ENCODE peak calls at places on chromosomes 5 and 9, in five cellular contexts. One of them, this sample, is unnamed.

GRCh38 chr9:3768286-3768685 is 242.5 kb upstream of the RFX3 start:
- DNase-seq in T-helper 17 cell: no peak
- DNase-seq in T-helper 9 cell: no peak
- DNase-seq in activated gamma-delta T cell treated with Interleukin-2 at 50 U/mL for 16 hours: no peak
- DNase-seq in HFFc6: peak
- DNase-seq in this sample: no peak

GRCh38 chr9:28735943-28736342 is 1162.7 kb upstream of the C9orf72 start:
- DNase-seq in T-helper 17 cell: no peak
- DNase-seq in T-helper 9 cell: no peak
- DNase-seq in activated gamma-delta T cell treated with Interleukin-2 at 50 U/mL for 16 hours: no peak
- DNase-seq in HFFc6: no peak
- DNase-seq in this sample: no peak

GRCh38 chr9:100714372-100715099 is 136.7 kb downstream of the CAVIN4 start:
- DNase-seq in T-helper 17 cell: peak
- DNase-seq in T-helper 9 cell: peak
- DNase-seq in activated gamma-delta T cell treated with Interleukin-2 at 50 U/mL for 16 hours: no peak
- DNase-seq in HFFc6: peak
- DNase-seq in this sample: no peak

GRCh38 chr9:133125706-133126696 is 5.0 kb upstream of the RALGDS start:
- DNase-seq in T-helper 17 cell: no peak
- DNase-seq in T-helper 9 cell: no peak
- DNase-seq in activated gamma-delta T cell treated with Interleukin-2 at 50 U/mL for 16 hours: no peak
- DNase-seq in HFFc6: peak
- DNase-seq in this sample: peak

GRCh38 chr5:179224741-179225140 is 120.5 kb downstream of the ADAMTS2 start:
- DNase-seq in T-helper 17 cell: no peak
- DNase-seq in T-helper 9 cell: no peak
- DNase-seq in activated gamma-delta T cell treated with Interleukin-2 at 50 U/mL for 16 hours: no peak
- DNase-seq in HFFc6: no peak
- DNase-seq in this sample: no peak

GRCh38 chr5:172451771-172452197 is 2.5 kb downstream of the SH3PXD2B start:
- DNase-seq in T-helper 17 cell: no peak
- DNase-seq in T-helper 9 cell: no peak
- DNase-seq in activated gamma-delta T cell treated with Interleukin-2 at 50 U/mL for 16 hours: no peak
- DNase-seq in HFFc6: peak
- DNase-seq in this sample: no peak

GRCh38 chr5:56147106-56147505 is 86.0 kb downstream of the ANKRD55 start:
- DNase-seq in T-helper 17 cell: no peak
- DNase-seq in T-helper 9 cell: no peak
- DNase-seq in activated gamma-delta T cell treated with Interleukin-2 at 50 U/mL for 16 hours: no peak
- DNase-seq in HFFc6: no peak
- DNase-seq in this sample: no peak

GRCh38 chr5:10576121-10576789 is 12.4 kb downstream of the ANKRD33B start:
- DNase-seq in T-helper 17 cell: no peak
- DNase-seq in T-helper 9 cell: no peak
- DNase-seq in activated gamma-delta T cell treated with Interleukin-2 at 50 U/mL for 16 hours: no peak
- DNase-seq in HFFc6: no peak
- DNase-seq in this sample: no peak

GRCh38 chr5:132747693-132748440 is 641 bp downstream of the CCNI2 start:
- DNase-seq in T-helper 17 cell: peak
- DNase-seq in T-helper 9 cell: peak
- DNase-seq in activated gamma-delta T cell treated with Interleukin-2 at 50 U/mL for 16 hours: peak
- DNase-seq in HFFc6: no peak
- DNase-seq in this sample: no peak

GRCh38 chr9:133009906-133010582 is 20.8 kb upstream of the GTF3C5 start:
- DNase-seq in T-helper 17 cell: no peak
- DNase-seq in T-helper 9 cell: no peak
- DNase-seq in activated gamma-delta T cell treated with Interleukin-2 at 50 U/mL for 16 hours: no peak
- DNase-seq in HFFc6: no peak
- DNase-seq in this sample: no peak

GRCh38 chr9:69143291-69143690 is 30.8 kb upstream of the TJP2 start:
- DNase-seq in T-helper 17 cell: no peak
- DNase-seq in T-helper 9 cell: no peak
- DNase-seq in activated gamma-delta T cell treated with Interleukin-2 at 50 U/mL for 16 hours: no peak
- DNase-seq in HFFc6: no peak
- DNase-seq in this sample: no peak

GRCh38 chr5:148374693-148375360 is 8.9 kb upstream of the FBXO38 start:
- DNase-seq in T-helper 17 cell: no peak
- DNase-seq in T-helper 9 cell: no peak
- DNase-seq in activated gamma-delta T cell treated with Interleukin-2 at 50 U/mL for 16 hours: peak
- DNase-seq in HFFc6: peak
- DNase-seq in this sample: peak

GRCh38 chr9:11142965-11143738 is 530.4 kb upstream of the PTPRD start:
- DNase-seq in T-helper 17 cell: no peak
- DNase-seq in T-helper 9 cell: no peak
- DNase-seq in activated gamma-delta T cell treated with Interleukin-2 at 50 U/mL for 16 hours: no peak
- DNase-seq in HFFc6: no peak
- DNase-seq in this sample: no peak

GRCh38 chr9:135951889-135952663 is 9.1 kb downstream of the UBAC1 start:
- DNase-seq in T-helper 17 cell: no peak
- DNase-seq in T-helper 9 cell: no peak
- DNase-seq in activated gamma-delta T cell treated with Interleukin-2 at 50 U/mL for 16 hours: no peak
- DNase-seq in HFFc6: no peak
- DNase-seq in this sample: no peak

GRCh38 chr5:93790401-93790800 is 49.0 kb upstream of the POU5F2 start:
- DNase-seq in T-helper 17 cell: no peak
- DNase-seq in T-helper 9 cell: no peak
- DNase-seq in activated gamma-delta T cell treated with Interleukin-2 at 50 U/mL for 16 hours: no peak
- DNase-seq in HFFc6: peak
- DNase-seq in this sample: no peak

GRCh38 chr9:35832814-35833213 is 3.8 kb downstream of the TMEM8B start:
- DNase-seq in T-helper 17 cell: no peak
- DNase-seq in T-helper 9 cell: no peak
- DNase-seq in activated gamma-delta T cell treated with Interleukin-2 at 50 U/mL for 16 hours: no peak
- DNase-seq in HFFc6: no peak
- DNase-seq in this sample: no peak

GRCh38 chr9:83291196-83291595 is 228.3 kb upstream of the RASEF start:
- DNase-seq in T-helper 17 cell: no peak
- DNase-seq in T-helper 9 cell: no peak
- DNase-seq in activated gamma-delta T cell treated with Interleukin-2 at 50 U/mL for 16 hours: no peak
- DNase-seq in HFFc6: no peak
- DNase-seq in this sample: no peak

GRCh38 chr9:6106576-6107339 is 91.3 kb upstream of the RANBP6 start:
- DNase-seq in T-helper 17 cell: no peak
- DNase-seq in T-helper 9 cell: no peak
- DNase-seq in activated gamma-delta T cell treated with Interleukin-2 at 50 U/mL for 16 hours: no peak
- DNase-seq in HFFc6: peak
- DNase-seq in this sample: no peak

GRCh38 chr5:150114102-150114641 is 27.8 kb upstream of the CSF1R start:
- DNase-seq in T-helper 17 cell: no peak
- DNase-seq in T-helper 9 cell: no peak
- DNase-seq in activated gamma-delta T cell treated with Interleukin-2 at 50 U/mL for 16 hours: no peak
- DNase-seq in HFFc6: no peak
- DNase-seq in this sample: no peak

GRCh38 chr5:124748687-124749594 is 2.5 kb upstream of the ZNF608 start:
- DNase-seq in T-helper 17 cell: no peak
- DNase-seq in T-helper 9 cell: no peak
- DNase-seq in activated gamma-delta T cell treated with Interleukin-2 at 50 U/mL for 16 hours: peak
- DNase-seq in HFFc6: no peak
- DNase-seq in this sample: no peak

GRCh38 chr9:93813687-93814560 is 141.2 kb downstream of the BARX1 start:
- DNase-seq in T-helper 17 cell: no peak
- DNase-seq in T-helper 9 cell: no peak
- DNase-seq in activated gamma-delta T cell treated with Interleukin-2 at 50 U/mL for 16 hours: no peak
- DNase-seq in HFFc6: no peak
- DNase-seq in this sample: no peak

GRCh38 chr9:109640232-109641078 is 139.5 kb upstream of the PALM2AKAP2 start:
- DNase-seq in T-helper 17 cell: no peak
- DNase-seq in T-helper 9 cell: no peak
- DNase-seq in activated gamma-delta T cell treated with Interleukin-2 at 50 U/mL for 16 hours: no peak
- DNase-seq in HFFc6: no peak
- DNase-seq in this sample: no peak

GRCh38 chr5:157718529-157718928 is 12.7 kb upstream of the THG1L start:
- DNase-seq in T-helper 17 cell: no peak
- DNase-seq in T-helper 9 cell: no peak
- DNase-seq in activated gamma-delta T cell treated with Interleukin-2 at 50 U/mL for 16 hours: no peak
- DNase-seq in HFFc6: peak
- DNase-seq in this sample: no peak

GRCh38 chr5:79236364-79236969 is 536 bp downstream of the JMY start:
- DNase-seq in T-helper 17 cell: peak
- DNase-seq in T-helper 9 cell: peak
- DNase-seq in activated gamma-delta T cell treated with Interleukin-2 at 50 U/mL for 16 hours: peak
- DNase-seq in HFFc6: no peak
- DNase-seq in this sample: no peak

GRCh38 chr9:93586290-93587057 is 10.1 kb downstream of the PHF2 start:
- DNase-seq in T-helper 17 cell: no peak
- DNase-seq in T-helper 9 cell: no peak
- DNase-seq in activated gamma-delta T cell treated with Interleukin-2 at 50 U/mL for 16 hours: no peak
- DNase-seq in HFFc6: no peak
- DNase-seq in this sample: no peak

GRCh38 chr9:7336356-7337075 is 463.1 kb downstream of the DMAC1 start:
- DNase-seq in T-helper 17 cell: no peak
- DNase-seq in T-helper 9 cell: no peak
- DNase-seq in activated gamma-delta T cell treated with Interleukin-2 at 50 U/mL for 16 hours: no peak
- DNase-seq in HFFc6: no peak
- DNase-seq in this sample: no peak

GRCh38 chr9:69326261-69326660 is 1.2 kb downstream of the ENTREP1 start:
- DNase-seq in T-helper 17 cell: no peak
- DNase-seq in T-helper 9 cell: no peak
- DNase-seq in activated gamma-delta T cell treated with Interleukin-2 at 50 U/mL for 16 hours: no peak
- DNase-seq in HFFc6: no peak
- DNase-seq in this sample: no peak

GRCh38 chr5:39500656-39501295 is 76.0 kb upstream of the DAB2 start:
- DNase-seq in T-helper 17 cell: no peak
- DNase-seq in T-helper 9 cell: no peak
- DNase-seq in activated gamma-delta T cell treated with Interleukin-2 at 50 U/mL for 16 hours: no peak
- DNase-seq in HFFc6: no peak
- DNase-seq in this sample: no peak

GRCh38 chr9:130665431-130666392 is 1.3 kb downstream of the PRDM12 start:
- DNase-seq in T-helper 17 cell: no peak
- DNase-seq in T-helper 9 cell: no peak
- DNase-seq in activated gamma-delta T cell treated with Interleukin-2 at 50 U/mL for 16 hours: no peak
- DNase-seq in HFFc6: no peak
- DNase-seq in this sample: no peak

GRCh38 chr5:6633469-6634326 is 458 bp downstream of the SRD5A1 start:
- DNase-seq in T-helper 17 cell: peak
- DNase-seq in T-helper 9 cell: no peak
- DNase-seq in activated gamma-delta T cell treated with Interleukin-2 at 50 U/mL for 16 hours: no peak
- DNase-seq in HFFc6: peak
- DNase-seq in this sample: no peak

GRCh38 chr5:149099920-149100319 is 37.1 kb upstream of the SH3TC2 start:
- DNase-seq in T-helper 17 cell: no peak
- DNase-seq in T-helper 9 cell: no peak
- DNase-seq in activated gamma-delta T cell treated with Interleukin-2 at 50 U/mL for 16 hours: no peak
- DNase-seq in HFFc6: no peak
- DNase-seq in this sample: no peak